ENCODE peak calls at places on chromosome 3, in eight cellular contexts. I is CD8-positive, alpha-beta T cell; V is ovary; R is fibroblast of mammary gland; S is WERI-Rb-1; U is GM12878; H is A549; E is fibroblast of lung. L is an unnamed sample.
A peak's percentile ranks its signal among the peaks of the same experiment; 100 is the strongest.

GRCh38 chr3:40339871-40340270 is 30.4 kb downstream of the EIF1B start:
- DNase-seq in I (no peak), V (no peak), R (no peak), S (no peak), U (no peak), H (no peak), E (no peak), L (no peak)

GRCh38 chr3:15387735-15388134 is 39.6 kb downstream of the METTL6 start:
- DNase-seq in I (no peak), V (no peak), R (no peak), S (no peak), U (no peak), H (no peak), E (no peak), L (no peak)

GRCh38 chr3:121508384-121508783 is 37.4 kb downstream of the POLQ start:
- DNase-seq in I (no peak), V (no peak), R (no peak), S (no peak), U (no peak), H (no peak), E (no peak), L (no peak)

GRCh38 chr3:83890039-83890762 is 1068.6 kb upstream of the CADM2 start:
- DNase-seq in I (no peak), V (no peak), R (peak; percentile 2), S (no peak), U (no peak), H (no peak), E (peak; percentile 63), L (no peak)

GRCh38 chr3:11288021-11288491 is 15.9 kb downstream of the ATG7 start:
- DNase-seq in I (no peak), V (no peak), R (peak; percentile 66), S (no peak), U (no peak), H (no peak), E (peak; percentile 72), L (peak; percentile 27)

GRCh38 chr3:42515391-42515916 is 13.0 kb downstream of the VIPR1 start:
- DNase-seq in I (no peak), V (no peak), R (no peak), S (no peak), U (no peak), H (no peak), E (no peak), L (no peak)

GRCh38 chr3:184164648-184165330 is 9.6 kb downstream of the DVL3 start:
- DNase-seq in I (no peak), V (no peak), R (no peak), S (no peak), U (no peak), H (no peak), E (no peak), L (no peak)

GRCh38 chr3:86984271-86984670 is 6.7 kb downstream of the VGLL3 start:
- DNase-seq in I (no peak), V (no peak), R (peak; percentile 31), S (no peak), U (no peak), H (no peak), E (peak; percentile 65), L (no peak)

GRCh38 chr3:136075816-136076215 is 110.3 kb downstream of the PPP2R3A start:
- DNase-seq in I (no peak), V (no peak), R (peak; percentile 61), S (no peak), U (no peak), H (no peak), E (peak; percentile 50), L (no peak)

GRCh38 chr3:159664011-159664410 is 324.6 kb upstream of the IL12A start:
- DNase-seq in I (no peak), V (no peak), R (no peak), S (no peak), U (no peak), H (no peak), E (no peak), L (no peak)

GRCh38 chr3:9416139-9416780 is 18.8 kb downstream of the SETD5 start:
- DNase-seq in I (no peak), V (no peak), R (peak; percentile 14), S (no peak), U (no peak), H (no peak), E (peak; percentile 28), L (no peak)

GRCh38 chr3:113436794-113437193 is 4.5 kb downstream of the CFAP44 start:
- DNase-seq in I (no peak), V (no peak), R (peak; percentile 70), S (no peak), U (no peak), H (no peak), E (peak; percentile 83), L (peak; percentile 29)

GRCh38 chr3:148950806-148951205 is 40.5 kb upstream of the GYG1 start:
- DNase-seq in I (no peak), V (no peak), R (peak; percentile 31), S (no peak), U (no peak), H (no peak), E (no peak), L (no peak)

GRCh38 chr3:133211449-133211848 is 173.3 kb downstream of the TMEM108 start:
- DNase-seq in I (no peak), V (no peak), R (no peak), S (peak; percentile 30), U (peak; percentile 78), H (no peak), E (peak; percentile 27), L (no peak)

GRCh38 chr3:127263586-127264231 is 24.1 kb downstream of the PRR20G start:
- DNase-seq in I (no peak), V (no peak), R (no peak), S (no peak), U (no peak), H (no peak), E (no peak), L (no peak)

GRCh38 chr3:52210550-52211046 is 12.6 kb downstream of the ALAS1 start:
- DNase-seq in I (no peak), V (no peak), R (peak; percentile 50), S (no peak), U (no peak), H (no peak), E (no peak), L (no peak)

GRCh38 chr3:159882784-159883779 is 105.6 kb upstream of the IL12A start:
- DNase-seq in I (no peak), V (no peak), R (peak; percentile 63), S (peak; percentile 84), U (no peak), H (no peak), E (peak; percentile 92), L (no peak)

GRCh38 chr3:13039286-13039896 is 33.8 kb downstream of the IQSEC1 start:
- DNase-seq in I (no peak), V (no peak), R (no peak), S (peak; percentile 30), U (no peak), H (no peak), E (peak; percentile 5), L (no peak)
- H3K4me3 ChIP-seq in I (no peak overlapping the region), V (no peak overlapping the region), R (no peak overlapping the region), S (no peak overlapping the region), U (no peak overlapping the region), H (no peak overlapping the region), E (no peak overlapping the region), L (no peak overlapping the region)

DNA sequence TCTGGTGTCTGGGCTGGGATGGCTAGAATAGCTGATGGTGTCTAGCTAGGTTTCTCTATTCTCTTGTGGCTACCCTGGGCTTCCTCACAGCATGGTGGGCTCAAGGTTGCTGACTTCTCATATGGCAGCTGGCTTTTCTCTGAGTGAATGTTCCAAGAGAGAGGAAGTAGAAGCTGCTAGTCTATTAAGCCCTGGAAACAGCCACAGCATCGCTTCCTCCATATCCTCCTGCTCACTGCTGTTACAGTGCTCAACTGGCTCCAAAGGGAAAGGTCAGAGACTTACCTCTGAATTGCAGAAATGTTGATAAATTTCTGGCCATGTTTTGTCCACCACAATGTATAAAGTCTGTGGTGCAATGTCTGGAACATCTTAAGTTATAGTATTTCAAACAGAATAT is 299.9 kb upstream of the ADAMTS9 start:
- DNase-seq in I (no peak), V (no peak), R (no peak), S (no peak), U (no peak), H (no peak), E (no peak), L (no peak)
- TF ChIP-seq CTCF in I (no peak), V (no peak), R (no peak), S (no peak), U (no peak), H (no peak), E (no peak), L (no peak)

GRCh38 chr3:162175145-162175544 is 678.5 kb downstream of the OTOL1 start:
- DNase-seq in I (no peak), V (no peak), R (no peak), S (no peak), U (no peak), H (no peak), E (no peak), L (no peak)

GRCh38 chr3:162168715-162169114 is 672.1 kb downstream of the OTOL1 start:
- DNase-seq in I (no peak), V (no peak), R (no peak), S (no peak), U (no peak), H (no peak), E (no peak), L (no peak)

GRCh38 chr3:162175904-162176303 is 679.3 kb downstream of the OTOL1 start:
- DNase-seq in I (no peak), V (no peak), R (no peak), S (no peak), U (no peak), H (no peak), E (no peak), L (no peak)

GRCh38 chr3:162170581-162170980 is 674.0 kb downstream of the OTOL1 start:
- DNase-seq in I (no peak), V (no peak), R (no peak), S (no peak), U (no peak), H (no peak), E (peak; percentile 41), L (no peak)

DNA sequence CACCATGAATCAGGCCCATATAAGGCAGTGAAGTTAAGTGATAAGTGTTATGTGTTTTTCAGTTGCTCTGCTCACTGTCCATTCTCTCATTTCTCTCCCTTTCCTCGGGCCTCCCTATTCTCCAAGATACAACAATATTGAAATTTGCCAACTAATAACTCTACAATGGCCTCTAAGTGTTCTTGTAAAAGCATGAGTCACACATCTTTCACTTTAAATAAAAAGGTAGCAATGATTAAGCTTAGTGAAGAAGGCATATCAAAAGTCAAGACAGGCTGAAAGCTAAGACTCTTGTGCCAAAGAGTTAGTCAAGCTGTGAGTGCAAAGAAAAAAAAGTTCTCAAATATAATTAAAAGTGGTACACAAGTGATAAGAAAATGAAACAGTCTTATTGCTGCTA is 675.4 kb downstream of the OTOL1 start:
- DNase-seq in I (no peak), V (no peak), R (no peak), S (no peak), U (no peak), H (no peak), E (peak; percentile 43), L (no peak)
- H3K4me3 ChIP-seq in I (no peak overlapping the region), V (no peak overlapping the region), R (no peak overlapping the region), S (no peak overlapping the region), U (no peak overlapping the region), H (no peak overlapping the region), E (no peak overlapping the region), L (no peak overlapping the region)

DNA sequence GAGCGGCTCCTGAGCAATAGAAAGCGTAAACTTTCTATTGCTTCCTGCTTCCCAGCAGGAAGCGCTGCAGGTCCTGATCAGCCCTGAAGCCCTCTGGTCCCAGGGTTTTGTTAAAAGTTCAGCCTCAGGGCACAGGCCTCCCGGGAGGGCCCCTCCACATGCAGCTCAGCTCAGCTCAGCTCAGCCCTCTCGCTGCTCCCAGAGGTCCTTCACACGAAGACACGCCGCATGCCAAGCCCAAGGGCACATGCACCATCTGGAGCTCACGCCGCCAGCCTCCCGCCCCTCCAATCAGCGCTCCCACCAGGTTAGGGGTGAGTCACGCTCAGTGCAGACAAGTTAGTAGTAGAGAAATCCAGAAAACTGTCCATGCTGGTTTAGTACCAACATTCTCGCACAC is 12.7 kb downstream of the TKT start:
- DNase-seq in I (no peak), V (peak; percentile 42), R (peak; percentile 76), S (no peak), U (no peak), H (no peak), E (peak; percentile 65), L (no peak)
- TF ChIP-seq CTCF in I (no peak), V (no peak), R (no peak), S (no peak), U (no peak), H (no peak), E (no peak), L (peak; percentile 4)

L was measured in AG09309.